ENCODE peak calls at places on chromosomes 7 and 10, in five cellular contexts. One of them, this sample, is unnamed.

GRCh38 chr10:89346264-89346971 is 18.6 kb downstream of the IFIT3 start:
- DNase-seq in NT2/D1: peak; percentile 32
- DNase-seq in left ventricle myocardium inferior: no peak
- DNase-seq in activated CD8-positive, alpha-beta memory T cell treated with anti-CD3 and anti-CD28 coated beads for 48 hours: no peak
- DNase-seq in AG04450: no peak
- DNase-seq in this sample: peak; percentile 74

GRCh38 chr10:70773965-70774809 is 11.0 kb downstream of the TBATA start:
- DNase-seq in left ventricle myocardium inferior: no peak
- DNase-seq in activated CD8-positive, alpha-beta memory T cell treated with anti-CD3 and anti-CD28 coated beads for 48 hours: no peak
- DNase-seq in NT2/D1: no peak
- DNase-seq in AG04450: no peak
- DNase-seq in this sample: no peak

GRCh38 chr10:4395731-4396130 is 430.3 kb upstream of the AKR1E2 start:
- DNase-seq in activated CD8-positive, alpha-beta memory T cell treated with anti-CD3 and anti-CD28 coated beads for 48 hours: no peak
- DNase-seq in AG04450: no peak
- DNase-seq in left ventricle myocardium inferior: no peak
- DNase-seq in NT2/D1: no peak
- DNase-seq in this sample: no peak

GRCh38 chr10:113477451-113477850 is 75.4 kb upstream of the HABP2 start:
- DNase-seq in left ventricle myocardium inferior: no peak
- DNase-seq in NT2/D1: no peak
- DNase-seq in activated CD8-positive, alpha-beta memory T cell treated with anti-CD3 and anti-CD28 coated beads for 48 hours: no peak
- DNase-seq in AG04450: no peak
- DNase-seq in this sample: no peak

GRCh38 chr7:139734395-139734794 is 43.4 kb downstream of the HIPK2 start:
- DNase-seq in left ventricle myocardium inferior: no peak
- DNase-seq in NT2/D1: no peak
- DNase-seq in activated CD8-positive, alpha-beta memory T cell treated with anti-CD3 and anti-CD28 coated beads for 48 hours: no peak
- DNase-seq in AG04450: peak; percentile 46
- DNase-seq in this sample: no peak

GRCh38 chr7:137297551-137298463 is 45.7 kb downstream of the PTN start:
- DNase-seq in AG04450: no peak
- DNase-seq in activated CD8-positive, alpha-beta memory T cell treated with anti-CD3 and anti-CD28 coated beads for 48 hours: no peak
- DNase-seq in NT2/D1: no peak
- DNase-seq in left ventricle myocardium inferior: no peak
- DNase-seq in this sample: no peak

GRCh38 chr7:130365511-130366441 is 14.5 kb upstream of the CPA1 start:
- DNase-seq in activated CD8-positive, alpha-beta memory T cell treated with anti-CD3 and anti-CD28 coated beads for 48 hours: no peak
- DNase-seq in NT2/D1: peak; percentile 56
- DNase-seq in left ventricle myocardium inferior: no peak
- DNase-seq in AG04450: peak; percentile 86
- DNase-seq in this sample: no peak

GRCh38 chr10:15585303-15585715 is 134.4 kb downstream of the ITGA8 start:
- DNase-seq in AG04450: no peak
- DNase-seq in activated CD8-positive, alpha-beta memory T cell treated with anti-CD3 and anti-CD28 coated beads for 48 hours: peak; percentile 4
- DNase-seq in NT2/D1: peak; percentile 43
- DNase-seq in left ventricle myocardium inferior: peak; percentile 38
- DNase-seq in this sample: peak; percentile 46

GRCh38 chr7:95324396-95324795 is at the start of gene PON1:
- DNase-seq in activated CD8-positive, alpha-beta memory T cell treated with anti-CD3 and anti-CD28 coated beads for 48 hours: no peak
- DNase-seq in NT2/D1: no peak
- DNase-seq in AG04450: no peak
- DNase-seq in left ventricle myocardium inferior: no peak
- DNase-seq in this sample: no peak

GRCh38 chr10:43044444-43045245 is 32.2 kb upstream of the RET start:
- DNase-seq in activated CD8-positive, alpha-beta memory T cell treated with anti-CD3 and anti-CD28 coated beads for 48 hours: no peak
- DNase-seq in AG04450: no peak
- DNase-seq in NT2/D1: no peak
- DNase-seq in left ventricle myocardium inferior: peak; percentile 3
- DNase-seq in this sample: no peak

GRCh38 chr10:130215076-130215917 is 79.1 kb downstream of the GLRX3 start:
- DNase-seq in AG04450: no peak
- DNase-seq in activated CD8-positive, alpha-beta memory T cell treated with anti-CD3 and anti-CD28 coated beads for 48 hours: no peak
- DNase-seq in left ventricle myocardium inferior: no peak
- DNase-seq in NT2/D1: no peak
- DNase-seq in this sample: no peak

GRCh38 chr7:138400400-138400886 is 59.6 kb upstream of the TRIM24 start:
- DNase-seq in AG04450: no peak
- DNase-seq in NT2/D1: no peak
- DNase-seq in left ventricle myocardium inferior: no peak
- DNase-seq in activated CD8-positive, alpha-beta memory T cell treated with anti-CD3 and anti-CD28 coated beads for 48 hours: no peak
- DNase-seq in this sample: no peak

GRCh38 chr10:50615654-50616053 is 8.1 kb downstream of the SGMS1 start:
- DNase-seq in activated CD8-positive, alpha-beta memory T cell treated with anti-CD3 and anti-CD28 coated beads for 48 hours: no peak
- DNase-seq in AG04450: no peak
- DNase-seq in NT2/D1: no peak
- DNase-seq in left ventricle myocardium inferior: no peak
- DNase-seq in this sample: no peak

GRCh38 chr7:98078197-98078870 is 28.3 kb upstream of the LMTK2 start:
- DNase-seq in left ventricle myocardium inferior: no peak
- DNase-seq in activated CD8-positive, alpha-beta memory T cell treated with anti-CD3 and anti-CD28 coated beads for 48 hours: no peak
- DNase-seq in AG04450: no peak
- DNase-seq in NT2/D1: no peak
- DNase-seq in this sample: no peak

GRCh38 chr10:24722676-24723385 is 856 bp downstream of the ARHGAP21 start:
- DNase-seq in left ventricle myocardium inferior: peak; percentile 76
- DNase-seq in AG04450: no peak
- DNase-seq in NT2/D1: no peak
- DNase-seq in activated CD8-positive, alpha-beta memory T cell treated with anti-CD3 and anti-CD28 coated beads for 48 hours: peak; percentile 28
- DNase-seq in this sample: no peak

GRCh38 chr7:54253036-54253373 is 289.2 kb upstream of the VSTM2A start:
- DNase-seq in activated CD8-positive, alpha-beta memory T cell treated with anti-CD3 and anti-CD28 coated beads for 48 hours: no peak
- DNase-seq in NT2/D1: no peak
- DNase-seq in left ventricle myocardium inferior: no peak
- DNase-seq in AG04450: no peak
- DNase-seq in this sample: no peak

GRCh38 chr10:74544106-74544505 is 282.3 kb upstream of the KAT6B start:
- DNase-seq in left ventricle myocardium inferior: no peak
- DNase-seq in activated CD8-positive, alpha-beta memory T cell treated with anti-CD3 and anti-CD28 coated beads for 48 hours: no peak
- DNase-seq in NT2/D1: peak; percentile 11
- DNase-seq in AG04450: no peak
- DNase-seq in this sample: no peak

GRCh38 chr7:114922652-114923402 is 933 bp downstream of the MDFIC start:
- DNase-seq in AG04450: no peak
- DNase-seq in left ventricle myocardium inferior: peak; percentile 28
- DNase-seq in activated CD8-positive, alpha-beta memory T cell treated with anti-CD3 and anti-CD28 coated beads for 48 hours: no peak
- DNase-seq in NT2/D1: no peak
- DNase-seq in this sample: peak; percentile 55

GRCh38 chr10:59388577-59388976 is 26.2 kb upstream of the FAM13C start:
- DNase-seq in activated CD8-positive, alpha-beta memory T cell treated with anti-CD3 and anti-CD28 coated beads for 48 hours: no peak
- DNase-seq in AG04450: no peak
- DNase-seq in NT2/D1: no peak
- DNase-seq in left ventricle myocardium inferior: no peak
- DNase-seq in this sample: no peak

GRCh38 chr10:44989621-44990301 is 11.0 kb upstream of the ZNF22 start:
- DNase-seq in NT2/D1: no peak
- DNase-seq in left ventricle myocardium inferior: no peak
- DNase-seq in activated CD8-positive, alpha-beta memory T cell treated with anti-CD3 and anti-CD28 coated beads for 48 hours: no peak
- DNase-seq in AG04450: no peak
- DNase-seq in this sample: no peak

GRCh38 chr10:132654708-132655661 is 117.4 kb downstream of the INPP5A start:
- DNase-seq in NT2/D1: peak; percentile 30
- DNase-seq in left ventricle myocardium inferior: peak; percentile 42
- DNase-seq in AG04450: peak; percentile 34
- DNase-seq in activated CD8-positive, alpha-beta memory T cell treated with anti-CD3 and anti-CD28 coated beads for 48 hours: peak; percentile 30
- DNase-seq in this sample: peak; percentile 2

GRCh38 chr10:53314856-53315255 is 542.3 kb upstream of the MBL2 start:
- DNase-seq in AG04450: peak; percentile 77
- DNase-seq in left ventricle myocardium inferior: no peak
- DNase-seq in NT2/D1: no peak
- DNase-seq in activated CD8-positive, alpha-beta memory T cell treated with anti-CD3 and anti-CD28 coated beads for 48 hours: no peak
- DNase-seq in this sample: no peak

GRCh38 chr10:103678104-103678526 is 177.3 kb downstream of the SH3PXD2A start:
- DNase-seq in left ventricle myocardium inferior: peak; percentile 79
- DNase-seq in activated CD8-positive, alpha-beta memory T cell treated with anti-CD3 and anti-CD28 coated beads for 48 hours: no peak
- DNase-seq in NT2/D1: no peak
- DNase-seq in AG04450: peak; percentile 99
- DNase-seq in this sample: no peak

GRCh38 chr7:130392456-130392860 is 12.2 kb downstream of the CPA1 start:
- DNase-seq in left ventricle myocardium inferior: no peak
- DNase-seq in activated CD8-positive, alpha-beta memory T cell treated with anti-CD3 and anti-CD28 coated beads for 48 hours: no peak
- DNase-seq in NT2/D1: no peak
- DNase-seq in AG04450: no peak
- DNase-seq in this sample: no peak

GRCh38 chr7:139909379-139910050 is 80.5 kb downstream of the TBXAS1 start:
- DNase-seq in AG04450: no peak
- DNase-seq in NT2/D1: no peak
- DNase-seq in activated CD8-positive, alpha-beta memory T cell treated with anti-CD3 and anti-CD28 coated beads for 48 hours: no peak
- DNase-seq in left ventricle myocardium inferior: no peak
- DNase-seq in this sample: no peak

GRCh38 chr7:122746948-122747347 is 44.2 kb upstream of the RNF148 start:
- DNase-seq in AG04450: no peak
- DNase-seq in NT2/D1: no peak
- DNase-seq in left ventricle myocardium inferior: no peak
- DNase-seq in activated CD8-positive, alpha-beta memory T cell treated with anti-CD3 and anti-CD28 coated beads for 48 hours: no peak
- DNase-seq in this sample: no peak

This sample was measured in AML-193.